ENCODE peak calls at places on chromosomes 3 and 15, in five cellular contexts. One of them, this sample, is unnamed.

GRCh38 chr15:53448215-53449001 is 311.1 kb downstream of the WDR72 start:
- DNase-seq in prostate gland: no peak
- DNase-seq in uterus: no peak
- DNase-seq in sigmoid colon: no peak
- DNase-seq in IMR-90: no peak
- DNase-seq in this sample: no peak

GRCh38 chr3:149382091-149382467 is 4.6 kb upstream of the TM4SF1 start:
- DNase-seq in sigmoid colon: no peak
- DNase-seq in IMR-90: peak; percentile 96
- DNase-seq in prostate gland: no peak
- DNase-seq in uterus: no peak
- DNase-seq in this sample: no peak

GRCh38 chr3:31043184-31043819 is 148.8 kb upstream of the GADL1 start:
- DNase-seq in sigmoid colon: no peak
- DNase-seq in prostate gland: no peak
- DNase-seq in IMR-90: peak; percentile 19
- DNase-seq in uterus: no peak
- DNase-seq in this sample: no peak

GRCh38 chr3:65575376-65575840 is 463.3 kb downstream of the MAGI1 start:
- DNase-seq in uterus: no peak
- DNase-seq in prostate gland: no peak
- DNase-seq in IMR-90: peak; percentile 98
- DNase-seq in sigmoid colon: no peak
- DNase-seq in this sample: peak; percentile 79

GRCh38 chr3:161043343-161044035 is 61.7 kb downstream of the B3GALNT1 start:
- DNase-seq in IMR-90: no peak
- DNase-seq in uterus: no peak
- DNase-seq in prostate gland: no peak
- DNase-seq in sigmoid colon: no peak
- DNase-seq in this sample: no peak

GRCh38 chr3:70277304-70277703 is 35.1 kb downstream of the MDFIC2 start:
- DNase-seq in uterus: no peak
- DNase-seq in IMR-90: no peak
- DNase-seq in sigmoid colon: no peak
- DNase-seq in prostate gland: no peak
- DNase-seq in this sample: no peak

GRCh38 chr15:69042531-69042930 is 28.0 kb downstream of the NOX5 start:
- DNase-seq in uterus: no peak
- DNase-seq in sigmoid colon: no peak
- DNase-seq in prostate gland: no peak
- DNase-seq in IMR-90: no peak
- DNase-seq in this sample: no peak

GRCh38 chr3:52014613-52015012 is 18.9 kb upstream of the RPL29 start:
- DNase-seq in prostate gland: no peak
- DNase-seq in uterus: no peak
- DNase-seq in IMR-90: no peak
- DNase-seq in sigmoid colon: no peak
- DNase-seq in this sample: no peak

GRCh38 chr3:31873254-31873653 is 107.8 kb downstream of the OSBPL10 start:
- DNase-seq in prostate gland: no peak
- DNase-seq in IMR-90: peak; percentile 7
- DNase-seq in sigmoid colon: no peak
- DNase-seq in uterus: no peak
- DNase-seq in this sample: no peak

GRCh38 chr3:193951859-193952258 is 184.1 kb upstream of the HES1 start:
- DNase-seq in sigmoid colon: no peak
- DNase-seq in prostate gland: peak; percentile 48
- DNase-seq in uterus: no peak
- DNase-seq in IMR-90: no peak
- DNase-seq in this sample: no peak

GRCh38 chr3:185250653-185251052 is 3.2 kb downstream of the EHHADH start:
- DNase-seq in prostate gland: no peak
- DNase-seq in sigmoid colon: no peak
- DNase-seq in IMR-90: no peak
- DNase-seq in uterus: no peak
- DNase-seq in this sample: no peak

GRCh38 chr3:60989893-60990740 is 261.1 kb downstream of the FHIT start:
- DNase-seq in sigmoid colon: no peak
- DNase-seq in IMR-90: no peak
- DNase-seq in uterus: no peak
- DNase-seq in prostate gland: no peak
- DNase-seq in this sample: no peak

GRCh38 chr3:46656778-46657556 is 36.5 kb downstream of the ALS2CL start:
- DNase-seq in sigmoid colon: no peak
- DNase-seq in uterus: no peak
- DNase-seq in prostate gland: no peak
- DNase-seq in IMR-90: no peak
- DNase-seq in this sample: no peak

GRCh38 chr3:57397175-57398026 is 104.9 kb upstream of the ASB14 start:
- DNase-seq in prostate gland: peak; percentile 7
- DNase-seq in IMR-90: peak; percentile 42
- DNase-seq in uterus: peak; percentile 15
- DNase-seq in sigmoid colon: no peak
- DNase-seq in this sample: peak; percentile 42

GRCh38 chr15:50970524-50970923 is 62.0 kb downstream of the AP4E1 start:
- DNase-seq in sigmoid colon: no peak
- DNase-seq in IMR-90: no peak
- DNase-seq in prostate gland: no peak
- DNase-seq in uterus: no peak
- DNase-seq in this sample: no peak

GRCh38 chr3:161875483-161875882 is 378.9 kb downstream of the OTOL1 start:
- DNase-seq in uterus: no peak
- DNase-seq in sigmoid colon: no peak
- DNase-seq in IMR-90: no peak
- DNase-seq in prostate gland: no peak
- DNase-seq in this sample: no peak

GRCh38 chr15:56732881-56733130 is 503 bp downstream of the ZNF280D start:
- DNase-seq in IMR-90: no peak
- DNase-seq in prostate gland: no peak
- DNase-seq in sigmoid colon: no peak
- DNase-seq in uterus: no peak
- DNase-seq in this sample: no peak

GRCh38 chr3:132160218-132160617 is 125.4 kb upstream of the CPNE4 start:
- DNase-seq in prostate gland: no peak
- DNase-seq in sigmoid colon: no peak
- DNase-seq in uterus: no peak
- DNase-seq in IMR-90: no peak
- DNase-seq in this sample: no peak

GRCh38 chr15:92906563-92907081 is 6.5 kb downstream of the CHD2 start:
- DNase-seq in prostate gland: peak; percentile 11
- DNase-seq in IMR-90: peak; percentile 74
- DNase-seq in sigmoid colon: no peak
- DNase-seq in uterus: no peak
- DNase-seq in this sample: no peak

GRCh38 chr3:186826978-186827857 is 15.3 kb upstream of the ADIPOQ start:
- DNase-seq in sigmoid colon: peak; percentile 84
- DNase-seq in IMR-90: peak; percentile 72
- DNase-seq in prostate gland: peak; percentile 72
- DNase-seq in uterus: peak; percentile 76
- DNase-seq in this sample: no peak

GRCh38 chr3:30586806-30587486 is 19.5 kb upstream of the TGFBR2 start:
- DNase-seq in sigmoid colon: no peak
- DNase-seq in uterus: no peak
- DNase-seq in IMR-90: no peak
- DNase-seq in prostate gland: no peak
- DNase-seq in this sample: no peak

GRCh38 chr3:126372413-126373145 is 15.4 kb upstream of the KLF15 start:
- DNase-seq in IMR-90: no peak
- DNase-seq in prostate gland: no peak
- DNase-seq in uterus: no peak
- DNase-seq in sigmoid colon: peak; percentile 63
- DNase-seq in this sample: no peak
- TF ChIP-seq CTCF in IMR-90: no peak
- TF ChIP-seq CTCF in prostate gland: no peak
- TF ChIP-seq CTCF in uterus: no peak
- TF ChIP-seq CTCF in sigmoid colon: no peak
- TF ChIP-seq CTCF in this sample: peak; percentile 31

GRCh38 chr15:55661431-55661830 is 73.3 kb upstream of the PYGO1 start:
- DNase-seq in sigmoid colon: no peak
- DNase-seq in uterus: no peak
- DNase-seq in IMR-90: peak; percentile 33
- DNase-seq in prostate gland: no peak
- DNase-seq in this sample: no peak

GRCh38 chr15:55654541-55654940 is 66.4 kb upstream of the PYGO1 start:
- DNase-seq in IMR-90: peak; percentile 57
- DNase-seq in prostate gland: no peak
- DNase-seq in uterus: no peak
- DNase-seq in sigmoid colon: no peak
- DNase-seq in this sample: peak; percentile 93

GRCh38 chr15:55659481-55659880 is 71.3 kb upstream of the PYGO1 start:
- DNase-seq in sigmoid colon: no peak
- DNase-seq in IMR-90: no peak
- DNase-seq in uterus: no peak
- DNase-seq in prostate gland: no peak
- DNase-seq in this sample: no peak

GRCh38 chr15:55660153-55660552 is 72.0 kb upstream of the PYGO1 start:
- DNase-seq in sigmoid colon: no peak
- DNase-seq in prostate gland: no peak
- DNase-seq in IMR-90: no peak
- DNase-seq in uterus: no peak
- DNase-seq in this sample: no peak
- H3K4me3 ChIP-seq in sigmoid colon: no peak overlapping the region
- H3K4me3 ChIP-seq in prostate gland: no peak overlapping the region
- H3K4me3 ChIP-seq in IMR-90: no peak overlapping the region
- H3K4me3 ChIP-seq in uterus: no peak overlapping the region
- H3K4me3 ChIP-seq in this sample: no peak overlapping the region

GRCh38 chr15:41558400-41559238 is at the start of gene TYRO3:
- DNase-seq in IMR-90: no peak
- DNase-seq in sigmoid colon: peak; percentile 80
- DNase-seq in uterus: peak; percentile 58
- DNase-seq in prostate gland: peak; percentile 55
- DNase-seq in this sample: no peak
- TF ChIP-seq CTCF in IMR-90: peak; percentile 12
- TF ChIP-seq CTCF in sigmoid colon: no peak
- TF ChIP-seq CTCF in uterus: no peak
- TF ChIP-seq CTCF in prostate gland: peak; percentile 5
- TF ChIP-seq CTCF in this sample: peak; percentile 22

GRCh38 chr3:187967097-187967496 is 186.9 kb upstream of the LPP start:
- DNase-seq in IMR-90: no peak
- DNase-seq in uterus: no peak
- DNase-seq in sigmoid colon: no peak
- DNase-seq in prostate gland: no peak
- DNase-seq in this sample: no peak

GRCh38 chr3:187966141-187966540 is 187.8 kb upstream of the LPP start:
- DNase-seq in sigmoid colon: no peak
- DNase-seq in IMR-90: no peak
- DNase-seq in prostate gland: no peak
- DNase-seq in uterus: no peak
- DNase-seq in this sample: no peak

GRCh38 chr3:187967982-187968381 is 186.0 kb upstream of the LPP start:
- DNase-seq in uterus: no peak
- DNase-seq in prostate gland: no peak
- DNase-seq in sigmoid colon: no peak
- DNase-seq in IMR-90: peak; percentile 45
- DNase-seq in this sample: no peak

GRCh38 chr3:187964759-187965158 is 189.2 kb upstream of the LPP start:
- DNase-seq in uterus: no peak
- DNase-seq in sigmoid colon: no peak
- DNase-seq in prostate gland: no peak
- DNase-seq in IMR-90: no peak
- DNase-seq in this sample: no peak

DNA sequence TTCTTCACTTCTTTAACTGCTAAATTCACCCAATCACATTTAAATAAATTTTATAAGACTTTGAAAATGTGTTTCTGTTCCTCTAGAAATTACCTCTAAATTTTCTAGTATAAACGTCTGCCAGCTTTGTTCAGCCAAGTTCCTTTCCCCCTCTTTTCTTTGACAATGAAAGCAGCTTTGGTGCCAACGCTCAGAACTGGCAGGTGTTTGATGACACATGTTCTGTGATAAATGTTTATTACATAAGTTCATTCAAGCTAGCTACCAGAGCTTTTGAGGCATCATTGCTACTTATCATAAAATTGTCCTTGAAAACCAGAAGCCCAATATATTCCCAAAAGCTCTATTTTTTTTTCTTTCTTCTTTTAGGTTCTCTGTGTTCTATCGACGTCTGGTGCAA is 187.3 kb upstream of the LPP start:
- DNase-seq in sigmoid colon: no peak
- DNase-seq in prostate gland: no peak
- DNase-seq in uterus: no peak
- DNase-seq in IMR-90: no peak
- DNase-seq in this sample: no peak
- H3K4me3 ChIP-seq in sigmoid colon: no peak overlapping the region
- H3K4me3 ChIP-seq in prostate gland: no peak overlapping the region
- H3K4me3 ChIP-seq in uterus: no peak overlapping the region
- H3K4me3 ChIP-seq in IMR-90: no peak overlapping the region
- H3K4me3 ChIP-seq in this sample: no peak overlapping the region

GRCh38 chr3:122892118-122892517 is 97.2 kb downstream of the SLC49A4 start:
- DNase-seq in sigmoid colon: no peak
- DNase-seq in IMR-90: no peak
- DNase-seq in uterus: no peak
- DNase-seq in prostate gland: no peak
- DNase-seq in this sample: no peak

GRCh38 chr3:122890077-122890484 is 95.2 kb downstream of the SLC49A4 start:
- DNase-seq in uterus: peak; percentile 67
- DNase-seq in prostate gland: peak; percentile 46
- DNase-seq in IMR-90: peak; percentile 42
- DNase-seq in sigmoid colon: peak; percentile 81
- DNase-seq in this sample: peak; percentile 33

GRCh38 chr3:122892561-122892960 is 97.7 kb downstream of the SLC49A4 start:
- DNase-seq in uterus: no peak
- DNase-seq in prostate gland: no peak
- DNase-seq in IMR-90: no peak
- DNase-seq in sigmoid colon: no peak
- DNase-seq in this sample: no peak

GRCh38 chr3:122893282-122893681 is 98.4 kb downstream of the SLC49A4 start:
- DNase-seq in prostate gland: no peak
- DNase-seq in IMR-90: no peak
- DNase-seq in uterus: no peak
- DNase-seq in sigmoid colon: no peak
- DNase-seq in this sample: no peak

DNA sequence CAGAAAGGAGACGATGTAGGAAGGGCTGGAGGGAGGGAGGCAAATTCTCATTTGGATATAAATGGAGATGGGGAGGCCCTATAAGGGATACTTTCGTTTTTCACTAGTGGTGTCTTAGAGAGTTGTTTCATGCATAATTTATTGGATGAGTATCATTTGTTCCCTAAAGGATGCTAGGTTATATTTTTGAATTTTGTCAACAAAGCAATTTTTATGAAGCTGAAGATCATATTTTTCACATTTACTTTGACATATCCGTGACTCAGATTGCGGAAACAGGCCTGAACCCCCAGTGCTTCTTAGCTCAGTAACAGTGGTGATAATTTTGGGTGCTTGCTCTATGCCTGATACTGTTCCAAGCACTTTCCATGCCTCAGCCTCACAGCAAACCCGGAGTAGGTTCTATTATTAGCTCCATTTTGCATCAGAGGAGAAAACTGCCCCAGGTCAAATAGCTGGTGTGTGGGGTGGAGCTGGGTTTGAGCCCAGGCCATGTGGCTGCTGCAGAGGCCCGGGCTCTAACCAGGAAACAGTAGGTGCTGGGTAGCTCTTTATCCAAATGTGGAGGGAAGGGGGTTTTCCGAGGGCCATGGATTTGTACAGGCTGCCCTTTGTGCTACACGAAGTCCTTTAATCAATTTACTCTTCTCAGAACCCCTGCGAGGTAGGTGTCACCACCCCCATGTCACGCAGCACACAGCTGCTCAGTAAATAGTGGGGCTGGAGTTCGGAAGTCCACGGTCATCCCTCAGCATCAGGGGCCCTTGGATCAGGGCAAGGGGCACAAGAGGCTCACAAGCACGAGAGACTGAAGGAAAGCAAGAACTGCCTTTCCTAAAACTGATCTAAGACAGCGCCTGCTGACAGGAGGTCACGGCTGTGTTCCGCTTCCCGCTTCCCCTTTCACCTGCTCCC is 99.1 kb downstream of the SLC49A4 start:
- DNase-seq in uterus: no peak
- DNase-seq in prostate gland: no peak
- DNase-seq in sigmoid colon: no peak
- DNase-seq in IMR-90: peak; percentile 15
- DNase-seq in this sample: no peak
- TF ChIP-seq CTCF in uterus: no peak
- TF ChIP-seq CTCF in prostate gland: no peak
- TF ChIP-seq CTCF in sigmoid colon: no peak
- TF ChIP-seq CTCF in IMR-90: no peak
- TF ChIP-seq CTCF in this sample: no peak

This sample was measured in LNCaP clone FGC.